ENCODE peak calls at places on chromosomes 2 and 18, in five cellular contexts. One of them, this sample, is unnamed.
A peak's percentile ranks its signal among the peaks of the same experiment; 100 is the strongest.

GRCh38 chr2:217837001-217837491 is 165.7 kb downstream of the TNS1 start:
- DNase-seq in B cell: no peak
- DNase-seq in GM06990: no peak
- DNase-seq in tibial artery: peak; percentile 88
- DNase-seq in stomach: peak; percentile 52
- DNase-seq in this sample: no peak

GRCh38 chr2:20507166-20507692 is 60.4 kb downstream of the RHOB start:
- DNase-seq in stomach: no peak
- DNase-seq in GM06990: peak; percentile 66
- DNase-seq in B cell: no peak
- DNase-seq in tibial artery: no peak
- DNase-seq in this sample: peak; percentile 76

GRCh38 chr2:43488737-43489136 is 107.1 kb downstream of the THADA start:
- DNase-seq in B cell: no peak
- DNase-seq in tibial artery: no peak
- DNase-seq in stomach: no peak
- DNase-seq in GM06990: no peak
- DNase-seq in this sample: no peak

GRCh38 chr2:20348542-20348941 is 2.1 kb downstream of the PUM2 start:
- DNase-seq in tibial artery: no peak
- DNase-seq in stomach: no peak
- DNase-seq in GM06990: peak; percentile 26
- DNase-seq in B cell: no peak
- DNase-seq in this sample: no peak

GRCh38 chr2:37720533-37721218 is 49.2 kb upstream of the CDC42EP3 start:
- DNase-seq in tibial artery: no peak
- DNase-seq in GM06990: no peak
- DNase-seq in stomach: no peak
- DNase-seq in B cell: no peak
- DNase-seq in this sample: no peak

GRCh38 chr2:158154596-158154995 is 52.9 kb downstream of the UPP2 start:
- DNase-seq in GM06990: no peak
- DNase-seq in stomach: no peak
- DNase-seq in B cell: no peak
- DNase-seq in tibial artery: no peak
- DNase-seq in this sample: no peak

GRCh38 chr2:161546635-161547034 is 77.6 kb upstream of the SLC4A10 start:
- DNase-seq in stomach: no peak
- DNase-seq in B cell: no peak
- DNase-seq in GM06990: no peak
- DNase-seq in tibial artery: no peak
- DNase-seq in this sample: no peak

GRCh38 chr2:142824756-142825155 is 52.7 kb upstream of the KYNU start:
- DNase-seq in B cell: no peak
- DNase-seq in GM06990: no peak
- DNase-seq in stomach: no peak
- DNase-seq in tibial artery: no peak
- DNase-seq in this sample: no peak

GRCh38 chr18:55457028-55457427 is 131.0 kb downstream of the TCF4 start:
- DNase-seq in B cell: no peak
- DNase-seq in GM06990: no peak
- DNase-seq in stomach: no peak
- DNase-seq in tibial artery: no peak
- DNase-seq in this sample: no peak

GRCh38 chr2:173249661-173250641 is 104.7 kb upstream of the CDCA7 start:
- DNase-seq in tibial artery: no peak
- DNase-seq in GM06990: no peak
- DNase-seq in B cell: no peak
- DNase-seq in stomach: no peak
- DNase-seq in this sample: no peak

GRCh38 chr2:118971245-118972122 is 29.5 kb downstream of the MARCO start:
- DNase-seq in stomach: no peak
- DNase-seq in tibial artery: no peak
- DNase-seq in GM06990: no peak
- DNase-seq in B cell: no peak
- DNase-seq in this sample: peak; percentile 7

GRCh38 chr2:187986392-187987105 is 305.1 kb upstream of the GULP1 start:
- DNase-seq in GM06990: no peak
- DNase-seq in B cell: no peak
- DNase-seq in stomach: no peak
- DNase-seq in tibial artery: no peak
- DNase-seq in this sample: no peak

GRCh38 chr2:238898534-238899281 is 50.8 kb downstream of the TWIST2 start:
- DNase-seq in tibial artery: no peak
- DNase-seq in GM06990: no peak
- DNase-seq in stomach: no peak
- DNase-seq in B cell: no peak
- DNase-seq in this sample: no peak

GRCh38 chr18:22723741-22724140 is 209.4 kb upstream of the RBBP8 start:
- DNase-seq in stomach: no peak
- DNase-seq in B cell: no peak
- DNase-seq in tibial artery: no peak
- DNase-seq in GM06990: no peak
- DNase-seq in this sample: no peak

GRCh38 chr2:216116418-216116817 is 7.3 kb downstream of the XRCC5 start:
- DNase-seq in GM06990: no peak
- DNase-seq in B cell: no peak
- DNase-seq in stomach: no peak
- DNase-seq in tibial artery: no peak
- DNase-seq in this sample: no peak

GRCh38 chr2:32715391-32715841 is 87.6 kb downstream of the TTC27 start:
- DNase-seq in stomach: no peak
- DNase-seq in tibial artery: no peak
- DNase-seq in GM06990: peak; percentile 67
- DNase-seq in B cell: no peak
- DNase-seq in this sample: peak; percentile 55

GRCh38 chr18:64405161-64405560 is 256.3 kb upstream of the LINC00305 start:
- DNase-seq in tibial artery: no peak
- DNase-seq in GM06990: no peak
- DNase-seq in stomach: no peak
- DNase-seq in B cell: no peak
- DNase-seq in this sample: no peak

GRCh38 chr2:37143986-37144385 is 12.8 kb downstream of the EIF2AK2 start:
- DNase-seq in B cell: no peak
- DNase-seq in tibial artery: no peak
- DNase-seq in stomach: no peak
- DNase-seq in GM06990: no peak
- DNase-seq in this sample: no peak

GRCh38 chr2:188966079-188966571 is 8.0 kb upstream of the COL3A1 start:
- DNase-seq in GM06990: no peak
- DNase-seq in B cell: no peak
- DNase-seq in tibial artery: no peak
- DNase-seq in stomach: no peak
- DNase-seq in this sample: no peak

GRCh38 chr2:18301421-18302139 is 258.9 kb downstream of the RDH14 start:
- DNase-seq in B cell: no peak
- DNase-seq in GM06990: no peak
- DNase-seq in stomach: no peak
- DNase-seq in tibial artery: no peak
- DNase-seq in this sample: no peak

GRCh38 chr2:128271891-128272585 is 46.6 kb downstream of the HS6ST1 start:
- DNase-seq in stomach: no peak
- DNase-seq in GM06990: no peak
- DNase-seq in B cell: no peak
- DNase-seq in tibial artery: no peak
- DNase-seq in this sample: no peak

GRCh38 chr2:218419630-218420216 is 800 bp downstream of the VIL1 start:
- DNase-seq in B cell: no peak
- DNase-seq in GM06990: no peak
- DNase-seq in tibial artery: no peak
- DNase-seq in stomach: no peak
- DNase-seq in this sample: no peak

GRCh38 chr2:164485541-164485940 is 135.7 kb downstream of the GRB14 start:
- DNase-seq in stomach: no peak
- DNase-seq in B cell: no peak
- DNase-seq in GM06990: no peak
- DNase-seq in tibial artery: no peak
- DNase-seq in this sample: no peak

GRCh38 chr2:157867703-157868102 is 8.4 kb downstream of the ACVR1 start:
- DNase-seq in GM06990: no peak
- DNase-seq in stomach: no peak
- DNase-seq in tibial artery: no peak
- DNase-seq in B cell: no peak
- DNase-seq in this sample: no peak

GRCh38 chr18:39966275-39966674 is 1988.8 kb upstream of the PIK3C3 start:
- DNase-seq in GM06990: no peak
- DNase-seq in tibial artery: no peak
- DNase-seq in stomach: no peak
- DNase-seq in B cell: no peak
- DNase-seq in this sample: no peak

GRCh38 chr18:36066001-36066400 is 1.4 kb downstream of the RPRD1A start:
- DNase-seq in stomach: no peak
- DNase-seq in tibial artery: no peak
- DNase-seq in GM06990: no peak
- DNase-seq in B cell: no peak
- DNase-seq in this sample: no peak

GRCh38 chr2:119996148-119996547 is 16.7 kb upstream of the EPB41L5 start:
- DNase-seq in B cell: no peak
- DNase-seq in tibial artery: no peak
- DNase-seq in stomach: no peak
- DNase-seq in GM06990: no peak
- DNase-seq in this sample: no peak

GRCh38 chr2:238939074-238939473 is 91.2 kb downstream of the TWIST2 start:
- DNase-seq in GM06990: no peak
- DNase-seq in B cell: no peak
- DNase-seq in tibial artery: peak; percentile 78
- DNase-seq in stomach: no peak
- DNase-seq in this sample: no peak

GRCh38 chr18:61677435-61677830 is 215.4 kb downstream of the RNF152 start:
- DNase-seq in tibial artery: no peak
- DNase-seq in B cell: no peak
- DNase-seq in stomach: no peak
- DNase-seq in GM06990: no peak
- DNase-seq in this sample: no peak

GRCh38 chr18:24014986-24015896 is 687 bp downstream of the TTC39C start:
- DNase-seq in tibial artery: peak; percentile 46
- DNase-seq in B cell: peak; percentile 45
- DNase-seq in stomach: peak; percentile 47
- DNase-seq in GM06990: peak; percentile 63
- DNase-seq in this sample: peak; percentile 47

GRCh38 chr2:240893363-240893828 is 2.6 kb downstream of the MAB21L4 start:
- DNase-seq in tibial artery: no peak
- DNase-seq in GM06990: peak; percentile 34
- DNase-seq in B cell: no peak
- DNase-seq in stomach: no peak
- DNase-seq in this sample: no peak

GRCh38 chr18:71287268-71287667 is 998.4 kb downstream of the SOCS6 start:
- DNase-seq in GM06990: no peak
- DNase-seq in tibial artery: no peak
- DNase-seq in stomach: no peak
- DNase-seq in B cell: no peak
- DNase-seq in this sample: no peak

GRCh38 chr18:1619507-1619906 is 714.8 kb downstream of the ADCYAP1 start:
- DNase-seq in tibial artery: no peak
- DNase-seq in GM06990: no peak
- DNase-seq in B cell: no peak
- DNase-seq in stomach: no peak
- DNase-seq in this sample: no peak

GRCh38 chr18:76981388-76981968 is 151.1 kb downstream of the MBP start:
- DNase-seq in B cell: no peak
- DNase-seq in stomach: peak; percentile 61
- DNase-seq in GM06990: no peak
- DNase-seq in tibial artery: no peak
- DNase-seq in this sample: peak; percentile 68

GRCh38 chr2:212816267-212816666 is 277.7 kb upstream of the ERBB4 start:
- DNase-seq in stomach: no peak
- DNase-seq in B cell: no peak
- DNase-seq in tibial artery: no peak
- DNase-seq in GM06990: no peak
- DNase-seq in this sample: no peak

DNA sequence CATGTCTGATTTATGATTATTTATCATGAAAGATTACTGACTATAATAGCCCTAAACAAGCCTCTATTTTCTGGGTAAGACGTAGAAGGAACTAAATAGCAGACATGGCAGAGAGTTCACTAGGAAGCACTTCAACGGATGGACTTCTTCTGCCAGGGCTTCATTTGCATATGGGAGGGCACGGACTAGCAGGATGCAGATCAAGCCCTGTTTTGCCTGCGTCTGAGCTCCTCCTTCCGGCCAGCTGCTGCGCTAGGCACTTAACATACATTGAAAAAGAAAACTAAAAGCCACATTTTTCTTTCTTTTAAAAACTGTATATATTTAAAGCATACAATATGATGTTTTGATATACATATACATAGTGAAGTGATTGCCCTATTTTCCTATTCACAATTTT is 340.0 kb upstream of the MEX3C start:
- DNase-seq in tibial artery: no peak
- DNase-seq in B cell: no peak
- DNase-seq in GM06990: peak; percentile 8
- DNase-seq in stomach: no peak
- DNase-seq in this sample: no peak
- TF ChIP-seq CTCF in tibial artery: no peak
- TF ChIP-seq CTCF in B cell: no peak
- TF ChIP-seq CTCF in GM06990: peak; percentile 22
- TF ChIP-seq CTCF in stomach: no peak
- TF ChIP-seq CTCF in this sample: no peak

GRCh38 chr2:86035883-86036789 is 69.5 kb downstream of the POLR1A start:
- DNase-seq in stomach: peak; percentile 65
- DNase-seq in tibial artery: peak; percentile 81
- DNase-seq in GM06990: peak; percentile 74
- DNase-seq in B cell: peak; percentile 86
- DNase-seq in this sample: peak; percentile 90
- TF ChIP-seq CTCF in stomach: no peak
- TF ChIP-seq CTCF in tibial artery: peak; percentile 16
- TF ChIP-seq CTCF in GM06990: peak; percentile 64
- TF ChIP-seq CTCF in B cell: peak; percentile 63
- TF ChIP-seq CTCF in this sample: peak; percentile 28

GRCh38 chr2:167692191-167692590 is 555.2 kb downstream of the STK39 start:
- DNase-seq in GM06990: no peak
- DNase-seq in tibial artery: no peak
- DNase-seq in stomach: no peak
- DNase-seq in B cell: no peak
- DNase-seq in this sample: no peak

GRCh38 chr2:167686691-167687090 is 560.7 kb downstream of the STK39 start:
- DNase-seq in stomach: no peak
- DNase-seq in tibial artery: no peak
- DNase-seq in GM06990: no peak
- DNase-seq in B cell: no peak
- DNase-seq in this sample: no peak

DNA sequence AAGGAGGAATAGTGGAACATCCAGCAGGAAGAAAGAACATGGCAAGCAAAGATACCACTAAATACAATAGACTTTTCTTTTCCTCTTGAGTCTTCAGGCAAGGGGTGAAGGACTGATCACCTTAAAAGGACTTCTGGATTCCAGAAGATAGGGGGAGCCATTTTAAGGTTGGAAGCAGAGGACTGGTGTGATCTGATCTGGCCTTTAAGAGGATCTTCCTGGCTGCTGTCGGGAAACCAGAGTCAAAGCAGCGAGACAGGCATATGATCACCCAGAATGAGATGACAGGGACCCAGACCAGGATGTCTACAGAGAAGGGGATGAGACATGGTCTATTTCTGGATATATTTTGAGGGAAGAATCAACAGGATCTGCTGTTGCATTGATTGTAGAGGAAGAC is 558.0 kb downstream of the STK39 start:
- DNase-seq in B cell: no peak
- DNase-seq in stomach: no peak
- DNase-seq in GM06990: no peak
- DNase-seq in tibial artery: no peak
- DNase-seq in this sample: no peak
- TF ChIP-seq CTCF in B cell: no peak
- TF ChIP-seq CTCF in stomach: no peak
- TF ChIP-seq CTCF in GM06990: peak; percentile 8
- TF ChIP-seq CTCF in tibial artery: no peak
- TF ChIP-seq CTCF in this sample: no peak

GRCh38 chr2:228064796-228065315 is 116.6 kb downstream of the SPHKAP start:
- DNase-seq in tibial artery: no peak
- DNase-seq in GM06990: no peak
- DNase-seq in stomach: no peak
- DNase-seq in B cell: no peak
- DNase-seq in this sample: no peak
- TF ChIP-seq CTCF in tibial artery: no peak
- TF ChIP-seq CTCF in GM06990: no peak
- TF ChIP-seq CTCF in stomach: no peak
- TF ChIP-seq CTCF in B cell: no peak
- TF ChIP-seq CTCF in this sample: no peak